ENCODE peak calls at places on chromosomes 4 and X, in five cellular contexts. U, H, E, W and V are unnamed samples.

GRCh38 chr4:2350982-2351381 is 67.5 kb downstream of the ZFYVE28 start:
- DNase-seq in E (no peak), W (no peak), H (no peak), U (no peak), V (no peak)

GRCh38 chr4:164229255-164229654 is 524.7 kb upstream of the SMIM31 start:
- DNase-seq in W (no peak), E (no peak), U (no peak), H (no peak), V (no peak)

GRCh38 chr4:106444557-106444956 is 76.0 kb upstream of the GIMD1 start:
- DNase-seq in U (no peak), H (no peak), W (peak; percentile 2), E (no peak), V (no peak)

GRCh38 chr4:105895609-105896460 is 564 bp downstream of the NPNT start:
- DNase-seq in H (no peak), W (no peak), U (peak; percentile 29), E (peak; percentile 80), V (no peak)

GRCh38 chrX:15399901-15400500 is 15.8 kb upstream of the VEGFD start:
- DNase-seq in W (no peak), E (no peak), U (no peak), H (no peak), V (no peak)

GRCh38 chrX:73581002-73581628 is 18.1 kb downstream of the CHIC1 start:
- DNase-seq in U (no peak), W (no peak), H (no peak), E (no peak), V (no peak)

GRCh38 chr4:122652379-122652778 is 31.5 kb upstream of the IL21 start:
- DNase-seq in E (no peak), U (peak; percentile 24), W (peak; percentile 87), H (peak; percentile 16), V (no peak)

GRCh38 chrX:107775000-107775733 is 420 bp downstream of the TSC22D3 start:
- DNase-seq in E (no peak), H (no peak), U (no peak), W (no peak), V (peak; percentile 11)

GRCh38 chr4:123790681-123791080 is 394.1 kb downstream of the SPRY1 start:
- DNase-seq in U (no peak), E (no peak), H (no peak), W (no peak), V (no peak)

GRCh38 chr4:183599690-183600089 is 59.3 kb downstream of the RWDD4 start:
- DNase-seq in E (no peak), H (no peak), U (no peak), W (no peak), V (no peak)

GRCh38 chr4:184282895-184283654 is 65.4 kb upstream of the ENPP6 start:
- DNase-seq in E (no peak), W (no peak), H (no peak), U (no peak), V (no peak)

GRCh38 chrX:134419784-134420183 is 40.2 kb upstream of the HPRT1 start:
- DNase-seq in W (no peak), U (no peak), H (no peak), E (no peak), V (no peak)

GRCh38 chrX:21781525-21781924 is 23.6 kb upstream of the SMPX start:
- DNase-seq in W (no peak), E (no peak), U (no peak), H (no peak), V (no peak)

GRCh38 chr4:143641406-143641805 is 59.1 kb downstream of the FREM3 start:
- DNase-seq in W (peak; percentile 72), U (no peak), E (no peak), H (no peak), V (no peak)

GRCh38 chr4:2042207-2042946 is 16.8 kb upstream of the NAT8L start:
- DNase-seq in W (no peak), U (peak; percentile 52), H (peak; percentile 34), E (peak; percentile 86), V (no peak)

GRCh38 chrX:13418126-13419091 is 98.6 kb upstream of the ATXN3L start:
- DNase-seq in W (peak; percentile 40), H (no peak), E (no peak), U (no peak), V (no peak)

GRCh38 chrX:106302304-106302703 is 134.2 kb downstream of the PWWP3B start:
- DNase-seq in W (peak; percentile 49), U (no peak), E (no peak), H (no peak), V (no peak)

GRCh38 chrX:118116308-118117068 is at the start of gene KLHL13:
- DNase-seq in U (peak; percentile 69), W (peak; percentile 17), E (peak; percentile 61), H (no peak), V (peak; percentile 19)

GRCh38 chr4:17218801-17219200 is 293.1 kb downstream of the QDPR start:
- DNase-seq in U (peak; percentile 49), H (no peak), E (no peak), W (peak; percentile 18), V (no peak)

GRCh38 chrX:63686878-63687714 is 97.9 kb downstream of the ARHGEF9 start:
- DNase-seq in H (no peak), E (no peak), W (peak; percentile 60), U (peak; percentile 11), V (peak; percentile 12)

GRCh38 chrX:70009970-70010369 is 39.8 kb downstream of the AWAT2 start:
- DNase-seq in W (no peak), H (no peak), E (no peak), U (no peak), V (no peak)

GRCh38 chr4:27412617-27413016 is 552.0 kb downstream of the STIM2 start:
- DNase-seq in U (no peak), E (no peak), W (peak; percentile 5), H (no peak), V (no peak)

GRCh38 chr4:55444822-55445221 is 49.1 kb downstream of the TMEM165 start:
- DNase-seq in E (no peak), W (peak; percentile 53), H (no peak), U (peak; percentile 21), V (no peak)

GRCh38 chrX:149372861-149373260 is 132.2 kb downstream of the IDS start:
- DNase-seq in H (no peak), W (no peak), E (no peak), U (no peak), V (no peak)

GRCh38 chrX:107857815-107858214 is 32.1 kb downstream of the MID2 start:
- DNase-seq in H (no peak), E (no peak), W (no peak), U (no peak), V (no peak)

GRCh38 chr4:140238353-140239041 is 84.5 kb upstream of the MAML3 start:
- DNase-seq in U (peak; percentile 95), W (peak; percentile 90), H (no peak), E (peak; percentile 87), V (no peak)

GRCh38 chr4:27828843-27829242 is 968.2 kb downstream of the STIM2 start:
- DNase-seq in E (no peak), H (no peak), U (no peak), W (no peak), V (no peak)